ENCODE peak calls at places on chromosome 13, in five cellular contexts. One of them, this sample, is unnamed.

GRCh38 chr13:33379597-33379996 is 94.0 kb upstream of the STARD13 start:
- DNase-seq in GM12878: no peak
- DNase-seq in GM23248: no peak
- DNase-seq in fibroblast of lung: peak; percentile 14
- DNase-seq in H9: peak; percentile 43
- DNase-seq in this sample: no peak

GRCh38 chr13:111629933-111630332 is 309.5 kb downstream of the TEX29 start:
- DNase-seq in GM12878: no peak
- DNase-seq in fibroblast of lung: no peak
- DNase-seq in H9: peak; percentile 20
- DNase-seq in GM23248: no peak
- DNase-seq in this sample: no peak

GRCh38 chr13:90984737-90985136 is 362.8 kb upstream of the MIR17HG start:
- DNase-seq in fibroblast of lung: no peak
- DNase-seq in H9: no peak
- DNase-seq in GM12878: no peak
- DNase-seq in GM23248: no peak
- DNase-seq in this sample: no peak

GRCh38 chr13:112443191-112444000 is 67.2 kb downstream of the SPACA7 start:
- DNase-seq in GM12878: no peak
- DNase-seq in GM23248: peak; percentile 35
- DNase-seq in fibroblast of lung: no peak
- DNase-seq in H9: peak; percentile 66
- DNase-seq in this sample: no peak

GRCh38 chr13:114151565-114152284 is 19.3 kb upstream of the RASA3 start:
- DNase-seq in fibroblast of lung: peak; percentile 41
- DNase-seq in GM23248: peak; percentile 36
- DNase-seq in GM12878: no peak
- DNase-seq in H9: no peak
- DNase-seq in this sample: peak; percentile 84

GRCh38 chr13:89199138-89199537 is 1528.0 kb downstream of the SLITRK5 start:
- DNase-seq in GM12878: no peak
- DNase-seq in H9: no peak
- DNase-seq in fibroblast of lung: peak; percentile 60
- DNase-seq in GM23248: no peak
- DNase-seq in this sample: peak; percentile 28

GRCh38 chr13:20311022-20311421 is 78.9 kb upstream of the GJB6 start:
- DNase-seq in fibroblast of lung: no peak
- DNase-seq in H9: no peak
- DNase-seq in GM23248: no peak
- DNase-seq in GM12878: no peak
- DNase-seq in this sample: no peak

GRCh38 chr13:48333976-48334375 is 30.4 kb downstream of the RB1 start:
- DNase-seq in fibroblast of lung: peak; percentile 36
- DNase-seq in H9: no peak
- DNase-seq in GM12878: no peak
- DNase-seq in GM23248: peak; percentile 76
- DNase-seq in this sample: peak; percentile 79

GRCh38 chr13:24306632-24307031 is 2.7 kb upstream of the C1QTNF9 start:
- DNase-seq in H9: no peak
- DNase-seq in GM12878: no peak
- DNase-seq in GM23248: peak; percentile 66
- DNase-seq in fibroblast of lung: peak; percentile 49
- DNase-seq in this sample: peak; percentile 67

GRCh38 chr13:64928704-64929499 is 2301.2 kb downstream of the PCDH9 start:
- DNase-seq in fibroblast of lung: peak; percentile 93
- DNase-seq in GM12878: no peak
- DNase-seq in GM23248: peak; percentile 75
- DNase-seq in H9: no peak
- DNase-seq in this sample: peak; percentile 70

GRCh38 chr13:99356216-99357089 is 49.3 kb upstream of the GPR183 start:
- DNase-seq in GM23248: peak; percentile 17
- DNase-seq in fibroblast of lung: peak; percentile 92
- DNase-seq in H9: no peak
- DNase-seq in GM12878: peak; percentile 92
- DNase-seq in this sample: no peak

GRCh38 chr13:105167385-105167784 is 1368.1 kb downstream of the EFNB2 start:
- DNase-seq in GM23248: no peak
- DNase-seq in fibroblast of lung: no peak
- DNase-seq in H9: no peak
- DNase-seq in GM12878: no peak
- DNase-seq in this sample: no peak

GRCh38 chr13:114107686-114108081 is 24.7 kb downstream of the RASA3 start:
- DNase-seq in H9: no peak
- DNase-seq in GM23248: peak; percentile 86
- DNase-seq in GM12878: no peak
- DNase-seq in fibroblast of lung: peak; percentile 87
- DNase-seq in this sample: no peak

DNA sequence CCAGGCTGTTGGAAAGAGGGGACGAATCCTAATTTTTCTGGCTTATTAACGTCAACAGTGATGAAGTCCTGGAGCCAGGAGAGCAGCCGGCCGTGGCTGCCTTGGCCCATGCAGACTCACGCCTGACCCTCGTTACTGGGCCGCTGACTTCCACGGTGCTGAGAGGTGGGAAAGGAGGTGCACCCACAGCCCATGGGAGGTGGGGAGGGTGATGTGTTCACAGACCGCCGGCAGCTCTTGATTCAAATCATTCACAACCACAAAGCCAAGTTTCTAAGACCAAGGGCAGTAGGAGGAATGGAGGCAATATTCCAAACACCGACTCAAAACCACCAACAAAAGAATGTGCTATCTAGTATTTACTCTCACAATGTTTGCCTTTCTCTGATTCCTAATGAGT is 24.3 kb downstream of the COL4A2 start:
- DNase-seq in GM12878: no peak
- DNase-seq in fibroblast of lung: peak; percentile 98
- DNase-seq in H9: no peak
- DNase-seq in GM23248: peak; percentile 58
- DNase-seq in this sample: no peak
- H2AFZ ChIP-seq in GM12878: no peak overlapping the region
- H2AFZ ChIP-seq in fibroblast of lung: no peak overlapping the region
- H2AFZ ChIP-seq in H9: no peak overlapping the region
- H2AFZ ChIP-seq in GM23248: no peak overlapping the region
- H2AFZ ChIP-seq in this sample: no peak overlapping the region

DNA sequence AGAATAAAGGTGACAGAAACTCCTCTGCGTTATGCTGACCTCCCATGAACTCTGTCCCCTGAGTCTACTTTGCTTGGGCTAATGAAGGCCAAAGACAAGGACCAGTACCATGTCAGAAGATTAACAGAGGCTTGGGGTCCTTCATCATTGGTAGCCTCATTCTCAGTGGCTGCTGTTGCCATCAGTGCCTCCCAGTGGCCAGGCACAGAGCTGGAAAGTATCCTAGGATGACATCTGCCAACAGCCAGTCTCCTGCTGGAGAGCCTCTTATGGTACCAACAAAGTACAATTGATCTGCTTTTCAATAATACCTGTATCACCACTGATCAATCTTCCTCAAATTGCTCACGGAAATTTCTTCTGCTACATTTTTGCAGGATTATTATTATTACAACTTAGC is 281.6 kb downstream of the DNAJC15 start:
- DNase-seq in GM12878: no peak
- DNase-seq in H9: no peak
- DNase-seq in GM23248: no peak
- DNase-seq in fibroblast of lung: no peak
- DNase-seq in this sample: no peak
- H2AFZ ChIP-seq in GM12878: no peak overlapping the region
- H2AFZ ChIP-seq in H9: no peak overlapping the region
- H2AFZ ChIP-seq in GM23248: no peak overlapping the region
- H2AFZ ChIP-seq in fibroblast of lung: no peak overlapping the region
- H2AFZ ChIP-seq in this sample: no peak overlapping the region

GRCh38 chr13:37869756-37870488 is at the start of gene TRPC4:
- DNase-seq in fibroblast of lung: peak; percentile 76
- DNase-seq in H9: peak; percentile 84
- DNase-seq in GM23248: peak; percentile 90
- DNase-seq in GM12878: no peak
- DNase-seq in this sample: peak; percentile 54

GRCh38 chr13:37870489-37870845 is 895 bp upstream of the TRPC4 start:
- DNase-seq in H9: no peak
- DNase-seq in fibroblast of lung: no peak
- DNase-seq in GM12878: no peak
- DNase-seq in GM23248: no peak
- DNase-seq in this sample: no peak

GRCh38 chr13:37870895-37871550 is 1.5 kb upstream of the TRPC4 start:
- DNase-seq in fibroblast of lung: peak; percentile 81
- DNase-seq in GM23248: peak; percentile 78
- DNase-seq in GM12878: no peak
- DNase-seq in H9: peak; percentile 50
- DNase-seq in this sample: peak; percentile 12

GRCh38 chr13:37869506-37869755 is 141 bp downstream of the TRPC4 start:
- DNase-seq in H9: peak; percentile 40
- DNase-seq in GM23248: no peak
- DNase-seq in fibroblast of lung: no peak
- DNase-seq in GM12878: no peak
- DNase-seq in this sample: no peak

DNA sequence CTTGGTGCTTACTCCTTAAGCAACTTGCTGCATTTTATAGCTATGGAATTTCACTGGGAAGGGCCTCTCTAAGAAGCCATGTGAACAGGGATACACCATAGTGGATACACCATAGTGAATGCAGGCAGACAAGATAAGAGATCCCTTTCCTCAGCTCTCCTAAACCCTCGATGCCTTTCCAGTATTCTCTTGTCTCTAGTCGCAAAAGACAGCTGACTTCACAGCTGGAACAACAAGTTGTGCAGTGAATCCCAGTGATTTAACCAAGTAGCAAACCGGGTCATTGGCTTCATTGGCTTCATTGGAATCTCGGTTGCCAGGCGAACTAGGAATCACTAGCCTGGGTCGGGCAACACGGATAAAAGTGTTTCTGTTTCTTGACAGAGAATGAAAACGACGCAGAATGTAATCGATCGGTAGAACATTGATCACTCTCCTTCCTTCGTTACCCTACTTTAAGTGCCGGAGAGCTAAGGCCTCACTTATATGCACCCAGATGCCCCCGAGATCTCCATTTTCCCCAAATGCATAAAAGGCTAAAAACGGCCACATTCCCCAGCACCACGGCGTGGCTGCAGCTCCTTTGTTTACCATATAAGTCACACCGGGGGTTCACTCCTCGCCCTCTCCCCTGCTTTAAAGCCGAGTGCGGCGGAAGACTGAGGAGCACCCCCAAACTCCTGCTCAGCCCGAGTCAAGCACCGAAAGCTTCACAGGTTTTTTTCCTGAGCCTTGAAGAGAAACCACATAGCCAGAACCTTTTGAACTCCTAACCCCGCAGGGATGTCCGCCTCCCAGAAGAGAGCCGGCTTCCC is 674 bp downstream of the TRPC4 start:
- DNase-seq in fibroblast of lung: peak; percentile 58
- DNase-seq in GM12878: no peak
- DNase-seq in H9: peak; percentile 38
- DNase-seq in GM23248: peak; percentile 54
- DNase-seq in this sample: no peak
- H2AFZ ChIP-seq in fibroblast of lung: peak overlapping the region; percentile 89
- H2AFZ ChIP-seq in GM12878: no peak overlapping the region
- H2AFZ ChIP-seq in H9: no peak overlapping the region
- H2AFZ ChIP-seq in GM23248: peak overlapping the region; percentile 94
- H2AFZ ChIP-seq in this sample: peak overlapping the region; percentile 63

GRCh38 chr13:106210327-106210726 is 325.1 kb downstream of the EFNB2 start:
- DNase-seq in H9: no peak
- DNase-seq in GM23248: no peak
- DNase-seq in GM12878: no peak
- DNase-seq in fibroblast of lung: peak; percentile 19
- DNase-seq in this sample: no peak

GRCh38 chr13:106205871-106206270 is 329.6 kb downstream of the EFNB2 start:
- DNase-seq in H9: no peak
- DNase-seq in fibroblast of lung: no peak
- DNase-seq in GM23248: no peak
- DNase-seq in GM12878: no peak
- DNase-seq in this sample: no peak
- H2AFZ ChIP-seq in H9: no peak overlapping the region
- H2AFZ ChIP-seq in fibroblast of lung: no peak overlapping the region
- H2AFZ ChIP-seq in GM23248: no peak overlapping the region
- H2AFZ ChIP-seq in GM12878: no peak overlapping the region
- H2AFZ ChIP-seq in this sample: no peak overlapping the region